ENCODE peak calls at places on chromosomes 7 and 10, in eight cellular contexts. Y is IMR-90, L is A549, R is SK-N-SH, P is GM12878, W is H1, S is HepG2, M is K562. A is an unnamed sample.
A peak's percentile ranks its signal among the peaks of the same experiment; 100 is the strongest.

GRCh38 chr10:132448248-132448731 is 51.3 kb downstream of the PWWP2B start:
- DNase-seq in M (peak; percentile 88), Y (no peak), W (no peak), L (peak; percentile 66), P (peak; percentile 30), R (peak; percentile 86), S (no peak), A (peak; percentile 84)

GRCh38 chr7:69817096-69817495 is 218.8 kb downstream of the AUTS2 start:
- DNase-seq in W (no peak), M (no peak), P (no peak), S (no peak), L (no peak), Y (peak; percentile 3), R (no peak), A (no peak)

GRCh38 chr10:112202561-112203241 is 19.1 kb upstream of the GPAM start:
- DNase-seq in M (no peak), P (peak; percentile 28), R (no peak), Y (peak; percentile 70), W (no peak), S (peak; percentile 41), L (peak; percentile 10), A (no peak)

GRCh38 chr10:11895598-11895997 is 72.4 kb downstream of the PROSER2 start:
- DNase-seq in M (no peak), L (no peak), W (no peak), P (no peak), R (no peak), S (no peak), Y (no peak), A (no peak)

GRCh38 chr7:105309235-105310156 is 79.2 kb downstream of the SRPK2 start:
- DNase-seq in L (no peak), Y (no peak), S (no peak), R (no peak), W (no peak), P (no peak), M (peak; percentile 65), A (no peak)

GRCh38 chr10:71512794-71513379 is 116.2 kb downstream of the CDH23 start:
- DNase-seq in P (no peak), Y (no peak), L (no peak), S (peak; percentile 33), W (no peak), R (peak; percentile 57), M (no peak), A (no peak)

GRCh38 chr7:6290345-6290744 is 17.9 kb upstream of the CYTH3 start:
- DNase-seq in R (no peak), L (no peak), P (no peak), Y (peak; percentile 18), W (no peak), M (peak; percentile 36), S (no peak), A (no peak)

GRCh38 chr7:39386718-39387117 is 179.5 kb upstream of the YAE1 start:
- DNase-seq in Y (no peak), M (no peak), R (no peak), S (no peak), P (no peak), L (no peak), W (no peak), A (peak; percentile 46)

GRCh38 chr7:16978358-16979244 is 96.8 kb upstream of the AGR3 start:
- DNase-seq in L (peak; percentile 38), P (no peak), S (peak; percentile 75), R (no peak), M (no peak), W (no peak), Y (peak; percentile 88), A (no peak)

GRCh38 chr7:151847681-151848081 is 29.2 kb downstream of the PRKAG2 start:
- DNase-seq in R (no peak), S (no peak), W (no peak), M (no peak), Y (no peak), P (no peak), L (no peak), A (no peak)

GRCh38 chr7:105141068-105141467 is 127.1 kb downstream of the KMT2E start:
- DNase-seq in M (peak; percentile 54), L (peak; percentile 31), W (peak; percentile 33), S (peak; percentile 21), R (peak; percentile 66), Y (peak; percentile 54), P (no peak), A (peak; percentile 38)

GRCh38 chr10:88687853-88688467 is 18.1 kb upstream of the LIPK start:
- DNase-seq in M (peak; percentile 3), W (no peak), S (peak; percentile 3), P (no peak), Y (peak; percentile 24), R (peak; percentile 34), L (peak; percentile 27), A (no peak)

GRCh38 chr10:11237571-11237970 is 219.9 kb downstream of the CELF2 start:
- DNase-seq in W (no peak), S (no peak), P (no peak), M (no peak), R (no peak), L (no peak), Y (no peak), A (no peak)

GRCh38 chr10:51675088-51675487 is 24.3 kb downstream of the CSTF2T start:
- DNase-seq in Y (peak; percentile 11), P (no peak), M (no peak), L (no peak), W (no peak), R (no peak), S (no peak), A (no peak)

GRCh38 chr7:94179466-94179865 is 175.3 kb upstream of the BET1 start:
- DNase-seq in L (no peak), W (no peak), R (no peak), P (no peak), M (no peak), Y (no peak), S (no peak), A (no peak)

DNA sequence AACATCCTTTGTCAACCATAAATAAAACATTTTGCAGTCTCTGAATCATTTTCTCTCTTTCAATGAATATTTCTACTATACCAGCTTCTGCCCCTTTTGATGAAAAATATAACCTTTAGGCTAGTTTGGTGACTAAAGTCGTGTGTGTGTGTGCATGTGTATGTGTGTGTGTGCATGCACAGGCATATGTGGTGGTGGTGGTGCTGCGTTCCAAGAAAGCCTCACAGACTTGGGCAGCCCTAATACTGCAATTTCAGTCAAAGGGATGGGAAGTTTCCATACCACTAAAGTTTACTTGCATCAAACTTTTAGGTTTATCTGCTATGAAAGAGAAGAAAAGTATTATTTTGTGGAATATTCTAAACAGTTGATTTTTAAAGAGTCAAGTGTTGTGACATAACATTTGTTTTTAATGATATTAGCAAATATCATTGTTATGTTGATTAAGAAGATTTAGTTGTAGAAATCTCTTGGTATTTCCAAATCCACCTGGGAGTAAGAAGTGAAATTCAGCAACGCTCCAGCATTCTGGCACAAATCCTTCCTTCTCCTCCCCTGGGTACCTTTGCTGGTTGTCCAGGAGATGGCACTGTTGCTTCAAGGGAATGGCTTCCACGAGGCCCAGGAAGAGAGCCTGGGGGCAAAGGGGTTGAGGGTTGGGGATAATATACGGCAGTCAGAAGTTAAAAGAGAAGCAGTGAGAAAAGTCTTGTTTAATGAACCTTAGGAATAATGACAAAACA is 41.5 kb downstream of the ASB4 start:
- DNase-seq in S (peak; percentile 58), P (no peak), L (peak; percentile 73), M (peak; percentile 74), R (peak; percentile 77), W (no peak), Y (peak; percentile 44), A (peak; percentile 62)
- TF ChIP-seq USF2 in S (no peak), P (no peak), L (no peak), M (no peak), R (no peak), W (no peak), Y (no peak), A (no peak)

DNA sequence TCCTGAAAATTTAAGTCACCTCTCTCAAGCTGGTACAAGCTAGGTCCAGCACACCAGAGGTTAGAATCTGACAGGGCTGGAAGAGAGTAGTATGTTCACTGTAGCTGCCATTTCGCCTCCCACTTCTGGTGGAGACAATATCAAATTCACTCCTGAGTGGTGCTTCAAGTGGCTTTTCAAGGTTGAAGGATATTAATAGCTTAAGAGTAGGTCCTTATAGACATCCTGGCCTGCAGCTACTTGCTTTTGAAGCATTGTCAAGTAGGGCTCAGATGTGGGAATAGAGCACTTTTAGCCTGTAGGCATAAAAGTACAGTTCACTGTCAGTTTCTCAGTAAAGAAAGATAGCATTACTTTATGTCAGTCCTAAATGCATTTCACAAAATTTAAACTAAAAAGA is 270.5 kb upstream of the PLPP4 start:
- DNase-seq in W (no peak), M (no peak), R (no peak), P (no peak), Y (no peak), S (no peak), L (no peak), A (no peak)
- TF ChIP-seq USF2 in W (no peak), M (no peak), R (no peak), P (no peak), Y (no peak), S (no peak), L (no peak), A (no peak)

GRCh38 chr10:15516284-15516956 is 145.3 kb upstream of the FAM171A1 start:
- DNase-seq in R (no peak), P (no peak), L (no peak), S (no peak), W (no peak), Y (no peak), M (no peak), A (no peak)

GRCh38 chr10:15521507-15521906 is 150.4 kb upstream of the FAM171A1 start:
- DNase-seq in S (no peak), W (no peak), R (no peak), P (no peak), Y (no peak), L (no peak), M (no peak), A (no peak)

GRCh38 chr10:15515207-15515606 is 144.1 kb upstream of the FAM171A1 start:
- DNase-seq in M (no peak), W (no peak), S (no peak), P (no peak), Y (no peak), R (no peak), L (no peak), A (no peak)

GRCh38 chr10:15518256-15518655 is 147.2 kb upstream of the FAM171A1 start:
- DNase-seq in W (no peak), M (no peak), R (no peak), Y (no peak), S (no peak), L (no peak), P (no peak), A (no peak)
- TF ChIP-seq USF2 in W (no peak), M (no peak), R (no peak), Y (no peak), S (no peak), L (no peak), P (no peak), A (no peak)

GRCh38 chr10:100802607-100803006 is 57.2 kb downstream of the PAX2 start:
- DNase-seq in L (no peak), Y (no peak), M (no peak), P (no peak), S (no peak), R (no peak), W (no peak), A (no peak)

GRCh38 chr10:100805543-100806355 is 60.4 kb downstream of the PAX2 start:
- DNase-seq in L (no peak), S (no peak), R (no peak), W (no peak), Y (no peak), M (no peak), P (no peak), A (no peak)

GRCh38 chr10:100803908-100804307 is 58.5 kb downstream of the PAX2 start:
- DNase-seq in Y (no peak), S (no peak), P (no peak), L (no peak), W (no peak), R (no peak), M (no peak), A (no peak)

GRCh38 chr10:100802196-100802595 is 56.8 kb downstream of the PAX2 start:
- DNase-seq in Y (no peak), L (no peak), S (no peak), R (no peak), M (no peak), W (no peak), P (no peak), A (no peak)

GRCh38 chr10:100803481-100803880 is 58.1 kb downstream of the PAX2 start:
- DNase-seq in S (no peak), R (no peak), Y (no peak), P (no peak), L (no peak), W (no peak), M (no peak), A (no peak)
- TF ChIP-seq USF2 in S (no peak), R (no peak), Y (no peak), P (no peak), L (no peak), W (no peak), M (no peak), A (no peak)

A was measured in WTC11.